ENCODE peak calls at places on chromosome 20, in ten cellular contexts. Q, Z, A, I, N, K, W, M, L and Y are unnamed samples.

GRCh38 chr20:53708129-53708968 is 114.7 kb upstream of the ZNF217 start:
- DNase-seq in N (peak), K (peak), Z (peak), A (no peak), M (peak), W (peak), L (peak), Q (peak), I (no peak), Y (no peak)

GRCh38 chr20:561437-562231 is 18.0 kb upstream of the CSNK2A1 start:
- DNase-seq in Q (peak), L (peak), K (peak), A (peak), M (peak), Z (peak), N (peak), I (no peak), W (peak), Y (peak)

GRCh38 chr20:48769111-48769879 is 58.5 kb downstream of the PREX1 start:
- DNase-seq in Z (no peak), L (no peak), Q (no peak), W (no peak), I (no peak), A (no peak), N (peak), K (peak), M (no peak), Y (no peak)

GRCh38 chr20:53208110-53208908 is 236.2 kb downstream of the TSHZ2 start:
- DNase-seq in K (no peak), A (no peak), Z (peak), N (no peak), L (peak), W (no peak), Q (no peak), I (no peak), M (no peak), Y (peak)

GRCh38 chr20:56151834-56152233 is 96.7 kb upstream of the MC3R start:
- DNase-seq in K (no peak), L (no peak), Q (no peak), A (no peak), W (no peak), Z (no peak), M (no peak), I (no peak), N (no peak), Y (no peak)

GRCh38 chr20:59141818-59142581 is 21.6 kb upstream of the ZNF831 start:
- DNase-seq in K (no peak), I (no peak), M (no peak), N (no peak), W (no peak), Z (peak), L (peak), Q (peak), A (no peak), Y (peak)

GRCh38 chr20:61404311-61404710 is 152.2 kb downstream of the CDH4 start:
- DNase-seq in K (no peak), A (no peak), W (no peak), L (no peak), I (no peak), M (no peak), N (no peak), Q (no peak), Z (no peak), Y (no peak)

GRCh38 chr20:51298141-51298540 is 244.4 kb downstream of the NFATC2 start:
- DNase-seq in M (no peak), L (no peak), K (no peak), A (no peak), N (no peak), I (no peak), Z (no peak), W (no peak), Q (no peak), Y (no peak)

GRCh38 chr20:17273711-17274110 is 46.9 kb downstream of the PCSK2 start:
- DNase-seq in Z (no peak), A (no peak), N (no peak), Q (no peak), I (no peak), L (no peak), M (no peak), K (no peak), W (no peak), Y (no peak)

GRCh38 chr20:64188682-64189529 is 24.7 kb downstream of the MYT1 start:
- DNase-seq in K (no peak), M (peak), W (no peak), I (no peak), N (no peak), Q (peak), L (peak), Z (no peak), A (no peak), Y (no peak)

GRCh38 chr20:48292806-48293205 is 507.5 kb upstream of the SULF2 start:
- DNase-seq in N (no peak), K (no peak), W (no peak), Z (no peak), L (peak), M (no peak), Q (peak), I (no peak), A (no peak), Y (no peak)

GRCh38 chr20:54054516-54054915 is 15.9 kb downstream of the BCAS1 start:
- DNase-seq in N (no peak), W (no peak), Q (no peak), L (no peak), I (no peak), Z (no peak), K (no peak), A (no peak), M (no peak), Y (no peak)

GRCh38 chr20:39452583-39453193 is 490.5 kb downstream of the DHX35 start:
- DNase-seq in K (no peak), Z (no peak), W (no peak), A (no peak), Q (no peak), N (no peak), M (no peak), I (no peak), L (no peak), Y (no peak)

GRCh38 chr20:20456736-20457135 is 88.8 kb downstream of the INSM1 start:
- DNase-seq in I (no peak), L (no peak), M (no peak), Q (no peak), N (no peak), Z (no peak), W (no peak), A (no peak), K (no peak), Y (no peak)

GRCh38 chr20:20455945-20456344 is 88.0 kb downstream of the INSM1 start:
- DNase-seq in K (no peak), I (no peak), Q (no peak), Z (no peak), A (no peak), M (no peak), N (no peak), L (no peak), W (no peak), Y (no peak)

GRCh38 chr20:20454850-20455627 is 87.1 kb downstream of the INSM1 start:
- DNase-seq in Z (no peak), A (no peak), M (no peak), I (no peak), L (no peak), Q (no peak), W (no peak), K (no peak), N (no peak), Y (no peak)

GRCh38 chr20:20452254-20452676 is 84.4 kb downstream of the INSM1 start:
- DNase-seq in L (peak), M (peak), W (peak), Z (no peak), I (peak), K (peak), N (peak), Q (peak), A (peak), Y (peak)

DNA sequence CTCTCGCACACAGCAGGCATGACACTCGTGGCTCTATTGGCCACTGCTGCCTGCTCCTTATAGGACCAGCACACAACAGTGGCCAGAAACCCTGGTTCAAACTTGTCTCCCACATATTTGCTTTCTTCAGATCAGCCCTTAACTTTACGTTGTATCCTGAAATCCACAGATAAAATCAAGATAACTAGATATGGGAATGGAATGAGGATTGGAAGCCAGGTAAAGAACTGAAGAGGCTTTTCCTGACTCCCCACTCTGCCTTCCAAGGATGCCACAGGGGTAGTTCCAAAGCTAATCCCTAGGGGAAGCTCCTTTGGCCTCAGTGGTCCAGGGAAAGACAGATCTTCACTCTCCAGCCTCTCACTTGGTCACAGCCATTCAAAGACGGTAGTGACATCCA is 86.5 kb downstream of the INSM1 start:
- DNase-seq in I (no peak), Z (no peak), M (no peak), Q (no peak), N (no peak), L (no peak), W (no peak), K (no peak), A (no peak), Y (no peak)
- TF ChIP-seq CTCF in I (no peak), Z (no peak), M (no peak), Q (no peak), N (no peak), L (no peak), W (no peak), K (no peak), A (no peak), Y (no peak)

GRCh38 chr20:44431502-44432234 is 44.0 kb upstream of the TTPAL start:
- DNase-seq in W (no peak), A (no peak), M (no peak), L (no peak), N (no peak), Z (no peak), I (no peak), K (no peak), Q (no peak), Y (no peak)

GRCh38 chr20:44433751-44434538 is 41.7 kb upstream of the TTPAL start:
- DNase-seq in W (no peak), A (no peak), N (no peak), M (no peak), Z (no peak), K (no peak), L (no peak), I (no peak), Q (no peak), Y (no peak)

GRCh38 chr20:44431118-44431501 is 44.6 kb upstream of the TTPAL start:
- DNase-seq in K (no peak), A (no peak), M (no peak), Q (no peak), W (no peak), I (no peak), L (no peak), N (no peak), Z (no peak), Y (no peak)

GRCh38 chr20:44430270-44431065 is 45.2 kb upstream of the TTPAL start:
- DNase-seq in Q (no peak), W (no peak), A (no peak), N (no peak), I (no peak), M (no peak), Z (no peak), K (no peak), L (no peak), Y (no peak)

DNA sequence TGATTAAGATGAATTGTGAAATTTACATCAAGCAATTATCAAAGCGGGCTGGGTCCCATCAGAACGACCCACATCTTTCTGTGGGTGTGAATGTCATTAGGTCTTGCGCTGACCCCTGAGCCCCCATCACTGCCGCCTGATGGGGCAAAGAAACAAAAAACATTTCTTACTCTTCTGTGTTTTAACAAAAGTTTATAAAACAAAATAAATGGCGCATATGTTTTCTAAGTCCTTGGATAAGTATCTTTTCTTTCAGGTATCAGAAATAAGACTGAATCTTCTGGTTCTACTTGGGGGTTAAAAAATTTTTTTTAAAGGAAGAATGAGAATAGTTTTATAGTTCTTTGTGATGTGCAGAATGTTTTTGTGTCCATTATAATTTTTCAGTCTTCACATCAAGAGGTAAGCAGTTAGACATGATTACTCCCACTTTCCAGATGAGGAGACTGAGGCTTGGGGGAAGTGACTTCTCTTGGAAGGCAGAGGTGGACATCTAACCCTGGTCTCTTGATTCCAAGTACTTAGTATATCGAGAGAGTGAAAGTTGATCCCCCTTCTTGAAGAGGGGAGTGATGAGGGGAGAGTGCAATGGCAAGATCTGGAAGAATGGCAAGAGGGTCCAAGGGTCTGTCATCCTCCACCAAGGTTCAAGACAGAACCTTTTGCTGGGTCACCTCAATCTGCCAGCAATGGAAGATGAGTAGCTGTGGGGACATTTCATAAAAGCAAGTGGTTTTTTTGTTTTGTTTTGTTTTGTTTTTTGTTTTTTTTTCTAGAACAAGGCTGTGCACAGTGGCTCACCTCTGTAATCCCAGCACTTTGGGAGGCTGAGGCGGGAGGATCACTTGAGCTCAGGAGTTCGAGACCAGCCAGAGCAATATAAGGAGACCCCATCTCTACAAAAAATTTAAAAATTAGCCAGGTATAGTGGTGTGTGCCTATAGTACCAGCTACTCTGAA is 42.8 kb upstream of the TTPAL start:
- DNase-seq in N (no peak), K (no peak), I (no peak), W (no peak), A (no peak), M (no peak), Z (no peak), L (no peak), Q (no peak), Y (no peak)
- TF ChIP-seq CTCF in N (no peak), K (no peak), I (no peak), W (no peak), A (no peak), M (no peak), Z (no peak), L (no peak), Q (no peak), Y (no peak)

DNA sequence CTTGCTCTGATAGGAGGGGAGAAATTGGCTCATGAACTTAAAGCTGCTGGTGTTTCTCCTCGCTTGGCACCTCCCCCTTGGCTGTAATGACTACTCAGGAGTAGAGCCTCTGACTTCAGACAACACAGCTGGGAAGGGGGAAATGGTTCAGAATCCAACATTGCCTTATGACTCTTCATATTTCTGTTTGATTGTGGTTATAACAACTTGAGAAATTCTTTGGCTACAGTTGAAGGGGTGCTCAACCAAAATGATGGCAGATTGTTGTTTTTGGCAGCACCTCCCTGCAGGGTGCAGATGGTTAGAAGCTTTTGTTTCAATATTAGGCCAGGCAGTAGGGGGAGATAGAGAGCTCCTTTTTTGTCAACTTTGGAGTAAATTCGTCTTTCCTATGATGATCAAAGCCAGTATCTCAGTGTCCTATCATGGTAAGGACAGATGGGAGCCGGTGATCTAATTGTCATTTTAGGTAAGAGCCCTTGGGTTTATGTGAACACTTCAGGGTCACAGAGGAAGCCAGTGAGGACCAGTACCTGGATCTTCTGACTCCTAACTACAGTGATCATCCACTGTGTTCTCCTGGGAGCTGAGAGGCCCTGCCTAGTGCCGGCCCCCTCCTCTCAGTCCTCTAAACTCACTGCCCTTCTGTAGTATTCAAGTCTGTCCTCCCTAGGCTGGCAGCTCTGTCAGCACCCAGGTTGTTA is 39.9 kb downstream of the RPRD1B start:
- DNase-seq in Q (peak), I (no peak), L (peak), W (peak), Z (peak), A (no peak), K (no peak), N (peak), M (peak), Y (peak)
- TF ChIP-seq CTCF in Q (peak), I (peak), L (peak), W (peak), Z (peak), A (peak), K (peak), N (peak), M (peak), Y (peak)

DNA sequence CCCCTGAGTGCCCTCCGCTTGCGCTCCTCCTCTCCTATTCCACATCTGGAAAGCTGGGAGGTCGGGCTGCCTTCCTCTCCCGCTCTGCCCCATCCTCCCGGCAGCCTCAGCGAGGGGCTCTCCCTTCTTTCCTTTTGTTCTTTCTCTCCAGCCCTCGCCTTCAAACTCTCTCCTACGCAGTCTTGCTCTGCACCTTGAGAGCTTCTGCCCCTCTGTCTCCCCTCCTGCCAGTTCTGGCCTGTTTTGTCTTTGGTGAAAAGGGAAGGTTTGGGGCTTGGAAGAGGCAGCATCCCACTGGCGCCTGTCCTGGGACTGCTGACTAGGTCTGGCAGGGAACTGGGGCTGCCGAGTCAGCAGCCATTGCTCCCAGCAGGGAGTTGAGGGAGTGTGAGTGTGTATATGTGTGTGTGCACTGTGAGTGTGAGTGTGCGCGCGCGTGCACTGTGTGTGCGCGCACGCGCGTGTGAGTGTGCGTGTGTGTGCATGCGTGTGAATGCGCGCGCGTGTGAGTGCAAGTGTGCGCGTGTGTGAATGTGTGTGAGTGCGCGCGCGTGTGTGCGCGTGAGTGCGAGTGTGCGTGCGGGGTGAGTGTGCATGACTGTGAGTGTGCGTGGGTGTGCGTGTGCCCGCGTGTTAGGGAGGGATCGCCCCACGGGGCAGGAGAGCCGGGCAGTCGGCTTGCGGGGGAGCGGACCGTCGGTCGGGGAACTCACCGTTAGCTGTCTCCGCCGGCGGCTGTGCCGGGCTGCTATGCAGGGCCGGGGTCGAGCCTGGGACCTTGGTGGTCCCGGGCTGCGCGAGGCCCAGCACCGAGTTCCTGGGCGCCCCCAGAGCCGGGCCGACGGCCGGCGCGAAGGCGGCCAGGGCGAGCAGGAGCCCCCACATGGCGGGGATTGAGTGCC is 488 bp downstream of the CPXM1 start:
- DNase-seq in W (no peak), Z (no peak), K (no peak), A (no peak), L (peak), I (no peak), M (no peak), Q (no peak), N (peak), Y (peak)
- TF ChIP-seq CTCF in W (no peak), Z (no peak), K (no peak), A (no peak), L (no peak), I (no peak), M (no peak), Q (no peak), N (no peak), Y (no peak)

DNA sequence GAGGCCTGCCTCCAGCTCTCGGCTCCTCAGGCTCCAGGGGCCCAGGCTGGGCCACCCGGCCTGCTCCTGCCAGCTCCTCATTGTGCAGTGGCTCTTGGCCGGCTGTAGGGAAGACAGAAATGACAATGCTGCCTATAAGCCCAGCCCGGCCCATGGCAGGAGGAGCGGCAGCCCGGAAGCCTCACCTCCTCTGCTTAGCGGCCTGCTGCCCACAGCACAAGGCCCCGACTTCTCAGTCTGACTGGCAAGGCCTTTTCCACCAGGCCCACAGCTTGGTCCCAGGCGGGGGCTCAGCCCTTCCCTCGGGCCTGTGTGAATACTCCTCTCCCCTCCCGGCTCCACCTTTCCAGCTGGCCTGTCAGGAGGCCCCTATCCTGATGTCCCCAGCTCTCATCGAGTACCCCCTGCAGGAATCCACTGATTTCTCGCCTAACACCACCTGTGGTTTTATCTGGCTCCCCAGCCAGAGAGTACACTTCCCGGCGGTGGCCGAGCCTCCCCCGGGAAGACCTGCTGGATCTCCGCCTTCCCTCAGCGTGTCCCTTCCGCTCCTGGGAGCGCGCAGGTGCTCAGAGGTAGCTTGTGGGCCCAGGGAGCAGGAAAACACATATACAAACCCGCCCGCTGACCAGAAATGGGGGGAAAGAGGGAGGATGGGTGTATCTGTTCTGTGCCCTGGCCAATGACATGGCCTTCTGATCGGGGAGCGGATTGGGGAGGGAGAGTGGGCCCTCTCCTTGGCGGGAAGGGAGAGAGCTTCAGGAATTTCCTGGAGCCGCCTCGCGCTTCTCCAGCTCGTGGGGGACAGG is 963 bp downstream of the DDRGK1 start:
- DNase-seq in W (no peak), K (peak), M (no peak), I (peak), A (no peak), L (peak), Z (peak), N (peak), Q (peak), Y (no peak)
- TF ChIP-seq CTCF in W (no peak), K (no peak), M (no peak), I (no peak), A (no peak), L (no peak), Z (no peak), N (no peak), Q (no peak), Y (no peak)